ENCODE peak calls at places on chromosomes 16 and 17, in seven cellular contexts. X is cardiac muscle cell, V is choroid plexus epithelial cell, I is GM12878, H is BJ, N is transverse colon, Z is astrocyte of the spinal cord. J is an unnamed sample.

GRCh38 chr17:69501591-69502468 is 87.3 kb downstream of the MAP2K6 start:
- DNase-seq in X (peak; percentile 80), V (peak; percentile 93), I (no peak), H (peak; percentile 29), N (peak; percentile 47), Z (peak; percentile 95), J (no peak)

GRCh38 chr16:28549301-28549899 is 4.3 kb upstream of the SGF29 start:
- DNase-seq in X (peak; percentile 68), V (peak; percentile 73), I (no peak), H (no peak), N (no peak), Z (peak; percentile 38), J (no peak)

GRCh38 chr17:58279016-58279671 is 1.6 kb downstream of the MPO start:
- DNase-seq in X (peak; percentile 68), V (peak; percentile 37), I (no peak), H (no peak), N (peak; percentile 23), Z (peak; percentile 1), J (no peak)

GRCh38 chr16:25253322-25253721 is 4.3 kb downstream of the ZKSCAN2 start:
- DNase-seq in X (no peak), V (no peak), I (no peak), H (no peak), N (no peak), Z (no peak), J (no peak)

GRCh38 chr17:75490173-75490743 is 25.1 kb downstream of the CASKIN2 start:
- DNase-seq in X (no peak), V (no peak), I (no peak), H (no peak), N (peak; percentile 70), Z (no peak), J (no peak)

GRCh38 chr16:74877706-74878105 is 103.1 kb upstream of the FA2H start:
- DNase-seq in X (no peak), V (no peak), I (no peak), H (no peak), N (no peak), Z (no peak), J (no peak)

GRCh38 chr17:65013613-65014391 is 42.7 kb downstream of the GNA13 start:
- DNase-seq in X (peak; percentile 89), V (peak; percentile 93), I (no peak), H (peak; percentile 57), N (no peak), Z (peak; percentile 92), J (no peak)

GRCh38 chr17:66737524-66737923 is 97.4 kb upstream of the CACNG5 start:
- DNase-seq in X (peak; percentile 80), V (peak; percentile 77), I (no peak), H (peak; percentile 12), N (no peak), Z (peak; percentile 62), J (no peak)

GRCh38 chr17:29140051-29140582 is 40.1 kb downstream of the MYO18A start:
- DNase-seq in X (peak; percentile 71), V (peak; percentile 68), I (no peak), H (no peak), N (peak; percentile 86), Z (peak; percentile 63), J (no peak)

GRCh38 chr17:73998246-73999220 is 204.9 kb upstream of the RPL38 start:
- DNase-seq in X (peak; percentile 11), V (peak; percentile 35), I (no peak), H (no peak), N (peak; percentile 78), Z (no peak), J (no peak)

GRCh38 chr17:65593092-65593869 is 31.8 kb upstream of the AXIN2 start:
- DNase-seq in X (no peak), V (no peak), I (no peak), H (no peak), N (no peak), Z (no peak), J (no peak)

GRCh38 chr17:56110463-56111138 is 42.7 kb upstream of the ANKFN1 start:
- DNase-seq in X (no peak), V (no peak), I (no peak), H (no peak), N (peak; percentile 72), Z (no peak), J (no peak)

GRCh38 chr16:17138801-17139200 is 332.0 kb downstream of the XYLT1 start:
- DNase-seq in X (no peak), V (no peak), I (no peak), H (no peak), N (no peak), Z (no peak), J (no peak)

GRCh38 chr16:47779201-47780016 is 318.3 kb downstream of the PHKB start:
- DNase-seq in X (peak; percentile 74), V (peak; percentile 53), I (peak; percentile 5), H (no peak), N (no peak), Z (no peak), J (peak; percentile 18)

GRCh38 chr16:57844416-57845030 is 42.2 kb upstream of the KIFC3 start:
- DNase-seq in X (no peak), V (no peak), I (no peak), H (no peak), N (no peak), Z (no peak), J (no peak)

GRCh38 chr17:8137645-8138342 is 13.9 kb upstream of the HES7 start:
- DNase-seq in X (no peak), V (no peak), I (no peak), H (no peak), N (no peak), Z (no peak), J (no peak)

GRCh38 chr16:85323230-85323960 is 211.1 kb upstream of the CIBAR2 start:
- DNase-seq in X (no peak), V (no peak), I (no peak), H (no peak), N (no peak), Z (no peak), J (no peak)

GRCh38 chr17:56351675-56352074 is 198.4 kb downstream of the ANKFN1 start:
- DNase-seq in X (no peak), V (no peak), I (no peak), H (no peak), N (no peak), Z (no peak), J (no peak)

GRCh38 chr17:9006175-9006767 is 15.0 kb upstream of the NTN1 start:
- DNase-seq in X (no peak), V (no peak), I (no peak), H (no peak), N (no peak), Z (no peak), J (no peak)

GRCh38 chr17:32518856-32519768 is 32.3 kb downstream of the CDK5R1 start:
- DNase-seq in X (peak; percentile 30), V (peak; percentile 16), I (no peak), H (peak; percentile 18), N (peak; percentile 49), Z (peak; percentile 24), J (no peak)

DNA sequence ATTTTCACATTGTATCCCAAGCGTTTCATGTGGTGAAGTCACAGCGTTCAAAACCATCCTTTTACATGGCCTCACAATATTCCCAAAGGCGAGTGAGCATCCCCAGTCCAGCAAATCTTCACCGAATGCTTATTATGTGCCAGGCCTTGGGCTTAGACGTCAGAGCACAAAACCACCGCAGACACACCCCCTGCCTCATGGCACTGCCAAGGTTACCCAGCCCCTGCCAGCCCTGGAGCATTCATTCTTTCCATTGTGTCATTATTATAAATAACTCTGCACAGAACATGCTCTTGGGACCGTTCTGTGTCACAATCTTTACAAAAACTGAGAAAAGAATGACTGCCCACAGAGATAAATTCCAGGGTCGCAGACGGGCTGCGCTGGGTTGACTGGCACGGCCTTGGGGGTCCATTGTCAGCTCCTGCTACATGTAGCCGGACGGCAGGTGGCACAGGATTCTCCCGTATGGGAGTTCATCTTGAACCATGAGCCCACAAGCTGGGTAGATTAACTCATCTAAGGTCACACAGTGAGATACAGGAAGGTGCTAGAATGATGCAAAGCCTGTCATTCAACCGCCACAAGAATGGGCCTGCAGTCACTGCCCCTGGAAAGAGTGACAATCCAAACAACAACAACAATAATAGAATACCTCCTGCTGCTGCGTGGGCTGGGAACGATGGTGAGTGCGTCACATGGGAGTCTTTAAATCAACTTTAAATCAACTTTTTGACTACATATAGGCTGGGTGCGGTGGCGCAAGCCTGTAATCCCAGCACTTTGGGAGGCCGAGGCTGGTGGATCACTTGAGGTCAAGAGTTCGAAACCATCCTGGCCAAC is 4.5 kb upstream of the NECAB2 start:
- DNase-seq in X (no peak), V (no peak), I (no peak), H (no peak), N (no peak), Z (no peak), J (no peak)
- H3K4me3 ChIP-seq in X (no peak overlapping the region), V (no peak overlapping the region), I (no peak overlapping the region), H (no peak overlapping the region), N (no peak overlapping the region), Z (no peak overlapping the region), J (no peak overlapping the region)

GRCh38 chr17:38918129-38918913 is 7.1 kb upstream of the LASP1NB start:
- DNase-seq in X (no peak), V (no peak), I (no peak), H (no peak), N (no peak), Z (no peak), J (no peak)
- TF ChIP-seq CTCF in X (no peak), V (peak; percentile 16), I (no peak), H (no peak), N (no peak), Z (no peak), J (no peak)

DNA sequence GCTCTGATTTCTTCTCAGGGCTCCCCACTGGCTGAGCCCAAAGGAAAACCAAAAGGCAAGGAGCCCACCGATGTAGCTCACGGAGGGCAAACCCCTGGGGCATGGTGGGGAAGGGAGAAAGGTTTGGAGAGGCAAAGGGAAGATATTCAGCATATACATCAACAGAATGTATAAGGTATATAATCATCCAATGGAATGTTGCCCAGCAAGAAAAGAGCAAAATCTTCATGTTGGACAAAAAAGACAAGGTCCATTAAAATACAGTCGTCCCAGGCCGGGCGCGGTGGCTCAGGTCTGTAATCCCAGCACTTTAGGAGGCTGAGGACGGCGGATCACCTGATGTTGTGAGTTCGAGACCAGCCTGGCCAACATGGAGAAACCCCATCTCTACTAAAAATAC is 1.6 kb downstream of the CPPED1 start:
- DNase-seq in X (no peak), V (no peak), I (no peak), H (no peak), N (no peak), Z (no peak), J (no peak)
- H3K4me3 ChIP-seq in X (no peak overlapping the region), V (peak overlapping the region; percentile 29), I (peak overlapping the region; percentile 88), H (no peak overlapping the region), N (no peak overlapping the region), Z (no peak overlapping the region), J (no peak overlapping the region)

GRCh38 chr17:76658387-76658705 is 14.8 kb upstream of the ST6GALNAC1 start:
- DNase-seq in X (no peak), V (no peak), I (no peak), H (no peak), N (no peak), Z (no peak), J (no peak)
- TF ChIP-seq CTCF in X (no peak), V (no peak), I (no peak), H (no peak), N (no peak), Z (no peak), J (no peak)

J was measured in GM12864.